ENCODE peak calls at places on chromosomes 4 and X, in four cellular contexts. O is H1, K is H9, P is IMR-90. J is an unnamed sample.

GRCh38 chr4:26088433-26088928 is 174.5 kb downstream of the SMIM20 start:
- DNase-seq in O (no peak), K (no peak), P (peak), J (no peak)

GRCh38 chr4:25621027-25621930 is 34.4 kb upstream of the SLC34A2 start:
- DNase-seq in O (no peak), K (no peak), P (no peak), J (no peak)

GRCh38 chr4:14043203-14043602 is 415.7 kb upstream of the BOD1L1 start:
- DNase-seq in O (no peak), K (no peak), P (no peak), J (no peak)

GRCh38 chr4:185559913-185560281 is 24.6 kb upstream of the PDLIM3 start:
- DNase-seq in O (no peak), K (no peak), P (peak), J (peak)

GRCh38 chr4:16029886-16030285 is 53.9 kb downstream of the PROM1 start:
- DNase-seq in O (no peak), K (no peak), P (no peak), J (peak)

GRCh38 chr4:56512166-56512565 is 6.6 kb downstream of the ARL9 start:
- DNase-seq in O (no peak), K (no peak), P (peak), J (no peak)

GRCh38 chr4:36332023-36332781 is 50.8 kb downstream of the DTHD1 start:
- DNase-seq in O (no peak), K (no peak), P (no peak), J (peak)

GRCh38 chr4:141759796-141760425 is 123.5 kb downstream of the IL15 start:
- DNase-seq in O (no peak), K (no peak), P (peak), J (no peak)

GRCh38 chrX:9465380-9466114 is 689 bp downstream of the TBL1X start:
- DNase-seq in O (peak), K (no peak), P (no peak), J (peak)

GRCh38 chr4:150130953-150131352 is 52.7 kb downstream of the DCLK2 start:
- DNase-seq in O (no peak), K (no peak), P (peak), J (no peak)

GRCh38 chrX:46547857-46548256 is 2.6 kb upstream of the ZNF674 start:
- DNase-seq in O (no peak), K (no peak), P (peak), J (peak)

GRCh38 chrX:9569875-9570274 is 105.0 kb downstream of the TBL1X start:
- DNase-seq in O (no peak), K (no peak), P (no peak), J (no peak)

GRCh38 chrX:153245288-153245731 is 66.2 kb downstream of the MAGEA1 start:
- DNase-seq in O (no peak), K (peak), P (no peak), J (peak)

GRCh38 chr4:40897557-40898203 is 147.9 kb downstream of the NSUN7 start:
- DNase-seq in O (peak), K (peak), P (peak), J (peak)

GRCh38 chr4:148946271-148946670 is 504.1 kb upstream of the NR3C2 start:
- DNase-seq in O (no peak), K (no peak), P (no peak), J (no peak)

DNA sequence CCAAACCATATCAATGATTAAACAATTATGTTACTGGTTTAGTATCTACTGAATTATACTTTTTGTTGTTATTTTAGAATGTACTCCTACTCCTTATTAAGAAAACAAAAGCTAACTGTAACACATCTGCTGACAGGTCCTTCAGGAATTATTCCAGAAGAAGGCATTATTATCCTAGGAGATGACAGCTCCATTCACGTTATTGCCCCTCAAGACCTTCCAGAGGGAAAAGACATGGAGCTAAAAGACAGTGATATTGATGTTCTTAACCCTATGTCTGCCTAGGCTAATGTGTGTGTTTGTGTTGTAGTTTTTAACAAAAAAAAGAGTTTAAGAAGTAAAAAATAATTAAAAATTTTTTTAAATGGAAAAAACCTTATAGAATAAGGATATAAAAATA is 206.8 kb upstream of the KLHL4 start:
- DNase-seq in O (no peak), K (no peak), P (no peak), J (no peak)
- H4K5ac ChIP-seq in O (no peak), K (no peak), P (no peak), J (no peak)

DNA sequence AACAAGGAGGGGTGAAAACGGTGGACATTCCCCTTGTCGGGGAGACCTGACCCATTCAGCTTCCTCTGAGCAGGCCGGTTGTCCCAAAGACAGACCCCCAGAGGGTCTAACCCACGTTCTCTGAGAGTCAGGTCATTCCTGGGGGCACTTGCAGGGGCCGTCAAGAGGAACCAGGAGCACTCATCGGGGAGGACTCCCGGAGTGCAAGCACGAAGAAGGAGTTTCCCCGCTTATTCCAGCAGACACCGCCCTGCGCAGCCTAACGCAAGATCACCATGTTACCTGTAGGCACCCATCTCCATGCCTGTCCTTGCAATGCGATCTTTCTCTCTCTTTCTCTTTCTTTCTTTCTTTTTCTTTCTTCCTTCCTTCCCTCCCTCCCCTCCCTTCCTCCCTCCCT is 154.2 kb downstream of the SHOX start:
- DNase-seq in O (no peak), K (no peak), P (no peak), J (no peak)
- H4K5ac ChIP-seq in O (no peak), K (no peak), P (no peak), J (no peak)

GRCh38 chr4:187077749-187078148 is 354.1 kb upstream of the FAT1 start:
- DNase-seq in O (no peak), K (no peak), P (no peak), J (no peak)
- H4K5ac ChIP-seq in O (no peak), K (no peak), P (no peak), J (no peak)

GRCh38 chr4:71468086-71468485 is 129.3 kb downstream of the SLC4A4 start:
- DNase-seq in O (no peak), K (no peak), P (peak), J (no peak)

GRCh38 chr4:71476240-71476639 is 137.4 kb downstream of the SLC4A4 start:
- DNase-seq in O (no peak), K (no peak), P (peak), J (no peak)

GRCh38 chr4:71472946-71473345 is 134.1 kb downstream of the SLC4A4 start:
- DNase-seq in O (no peak), K (no peak), P (peak), J (peak)

GRCh38 chr4:71470547-71470946 is 131.7 kb downstream of the SLC4A4 start:
- DNase-seq in O (no peak), K (no peak), P (no peak), J (no peak)

DNA sequence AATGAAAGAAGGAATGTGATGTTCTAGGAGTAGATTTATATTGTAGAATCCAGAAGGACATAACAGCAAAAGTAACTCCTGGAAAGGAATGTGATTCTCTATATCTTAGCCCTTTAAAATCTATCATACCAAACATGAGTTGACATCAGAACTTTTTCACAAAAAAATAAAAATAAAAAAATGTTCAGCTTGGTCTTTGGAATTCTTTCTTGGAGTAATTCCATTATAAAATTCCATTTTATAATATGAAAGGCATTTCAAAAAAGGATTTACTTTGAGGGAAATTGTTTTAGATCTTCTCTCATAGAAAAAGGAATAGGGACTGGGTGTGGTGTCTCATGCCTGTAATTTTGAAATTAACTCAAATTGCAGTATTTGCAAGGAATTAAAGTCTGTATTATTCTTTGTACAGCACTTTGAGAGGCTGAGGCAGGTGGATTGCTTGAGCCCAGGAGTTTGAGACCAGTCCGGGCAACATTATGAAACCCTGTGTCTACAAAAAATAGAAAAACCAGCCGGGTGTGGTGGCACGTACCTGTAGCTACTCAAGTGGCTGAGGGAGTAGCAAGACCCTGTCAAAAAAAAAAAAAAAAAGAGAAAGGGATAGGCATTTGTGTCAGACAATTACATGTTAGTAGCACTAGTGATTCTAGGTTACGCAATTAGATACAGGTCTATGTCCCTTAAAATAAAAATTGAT is 134.9 kb downstream of the SLC4A4 start:
- DNase-seq in O (no peak), K (no peak), P (no peak), J (no peak)
- H4K5ac ChIP-seq in O (no peak), K (no peak), P (peak), J (no peak)

GRCh38 chrX:133373366-133374079 is 41.8 kb downstream of the GPC4 start:
- DNase-seq in O (no peak), K (no peak), P (no peak), J (no peak)
- H4K5ac ChIP-seq in O (no peak), K (no peak), P (no peak), J (no peak)

DNA sequence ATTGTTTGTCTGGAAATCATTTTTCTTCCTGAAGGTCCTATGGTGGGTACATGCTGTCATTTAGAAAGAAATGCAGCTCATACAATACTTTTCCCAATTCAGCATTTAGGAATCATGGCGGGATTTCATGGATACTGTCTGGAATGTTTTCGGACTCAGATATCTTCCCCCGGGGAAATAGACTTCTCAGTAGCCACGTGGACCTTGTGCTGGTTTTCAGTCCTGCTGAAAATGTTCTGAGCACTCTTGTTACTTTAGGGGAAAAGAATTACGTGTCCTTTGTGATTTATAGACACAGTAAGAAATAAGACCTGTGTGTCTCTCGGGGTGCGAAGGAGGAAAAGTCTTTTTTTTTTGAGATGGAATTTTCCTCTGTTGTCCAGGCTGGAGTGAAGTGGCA is 3.8 kb downstream of the CD99 start:
- DNase-seq in O (no peak), K (no peak), P (no peak), J (no peak)
- H4K5ac ChIP-seq in O (no peak), K (no peak), P (no peak), J (no peak)

GRCh38 chr4:120816385-120816784 is 106.1 kb downstream of the PRDM5 start:
- DNase-seq in O (no peak), K (no peak), P (no peak), J (no peak)
- H4K5ac ChIP-seq in O (no peak), K (no peak), P (no peak), J (no peak)

DNA sequence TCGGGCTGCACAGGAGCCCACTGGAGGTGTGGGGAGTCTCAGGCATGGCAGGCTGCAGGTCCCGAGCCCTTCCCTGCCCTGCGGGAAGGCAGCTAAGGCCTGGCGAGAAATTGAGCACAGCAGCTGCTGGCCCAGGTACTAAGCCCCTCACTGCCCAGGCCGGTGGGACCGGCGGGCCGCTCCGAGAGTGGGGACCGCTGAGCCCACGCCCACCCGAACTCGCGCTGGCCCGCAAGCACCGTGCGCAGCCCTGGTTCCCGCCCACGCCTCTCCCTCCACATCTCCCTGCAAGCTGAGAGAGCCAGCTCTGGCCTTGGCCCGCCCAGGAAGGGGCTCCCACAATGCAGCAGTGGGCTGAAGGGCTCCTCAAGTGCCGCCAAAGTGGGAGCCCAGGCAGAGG is 82.0 kb upstream of the NEIL3 start:
- DNase-seq in O (no peak), K (no peak), P (no peak), J (no peak)
- H4K5ac ChIP-seq in O (no peak), K (no peak), P (no peak), J (no peak)

GRCh38 chr4:38021751-38022150 is 61.6 kb downstream of the PTTG2 start:
- DNase-seq in O (no peak), K (no peak), P (no peak), J (no peak)

GRCh38 chr4:38023347-38024202 is 63.4 kb downstream of the PTTG2 start:
- DNase-seq in O (no peak), K (no peak), P (no peak), J (no peak)

GRCh38 chr4:38025665-38026064 is 65.5 kb downstream of the PTTG2 start:
- DNase-seq in O (no peak), K (no peak), P (no peak), J (no peak)

GRCh38 chr4:38026138-38026740 is 66.0 kb downstream of the PTTG2 start:
- DNase-seq in O (no peak), K (no peak), P (no peak), J (no peak)

DNA sequence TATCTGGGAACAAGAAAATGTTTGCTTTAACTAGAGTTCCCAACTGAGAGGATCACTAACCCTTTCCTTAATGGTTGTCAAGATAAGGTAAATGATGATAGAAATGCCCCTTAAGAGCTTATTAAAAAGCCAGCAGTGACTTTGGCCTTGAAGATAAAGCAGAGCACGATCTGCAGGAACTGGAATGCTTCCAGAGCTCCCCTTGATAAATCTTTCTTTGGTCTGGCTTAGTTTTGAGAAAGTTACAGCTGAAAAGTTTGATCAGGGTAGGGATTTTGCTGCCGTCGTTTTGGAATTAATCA is 64.0 kb downstream of the PTTG2 start:
- DNase-seq in O (no peak), K (no peak), P (no peak), J (no peak)
- H4K5ac ChIP-seq in O (no peak), K (no peak), P (no peak), J (no peak)

GRCh38 chr4:146261046-146261445 is 46.7 kb downstream of the REELD1 start:
- DNase-seq in O (no peak), K (no peak), P (no peak), J (no peak)

GRCh38 chr4:146257511-146257910 is 43.2 kb downstream of the REELD1 start:
- DNase-seq in O (no peak), K (no peak), P (no peak), J (no peak)

GRCh38 chr4:146263785-146264184 is 49.4 kb downstream of the REELD1 start:
- DNase-seq in O (no peak), K (no peak), P (no peak), J (no peak)

GRCh38 chr4:146256328-146256727 is 42.0 kb downstream of the REELD1 start:
- DNase-seq in O (no peak), K (no peak), P (no peak), J (no peak)

GRCh38 chr4:146260521-146260920 is 46.2 kb downstream of the REELD1 start:
- DNase-seq in O (no peak), K (no peak), P (no peak), J (no peak)
- H4K5ac ChIP-seq in O (no peak), K (no peak), P (no peak), J (no peak)

J was measured in mesendoderm.